ENCODE peak calls at places on chromosomes 2 and 18, in eight cellular contexts. D is right cardiac atrium; H is gastrocnemius medialis; J is CD4-positive, alpha-beta T cell; R is GM23338; X is AG04450; S is A549; A is RWPE1. I is an unnamed sample.

GRCh38 chr18:79507076-79507545 is 111.4 kb downstream of the NFATC1 start:
- DNase-seq in D (peak), H (peak), J (peak), R (no peak), X (no peak), S (no peak), A (no peak), I (peak)

GRCh38 chr2:234711308-234711707 is 214.4 kb upstream of the ARL4C start:
- DNase-seq in D (no peak), H (no peak), J (no peak), R (no peak), X (no peak), S (no peak), A (no peak), I (no peak)

GRCh38 chr2:152585830-152586484 is 131.3 kb downstream of the PRPF40A start:
- DNase-seq in D (no peak), H (peak), J (no peak), R (no peak), X (peak), S (peak), A (no peak), I (no peak)

GRCh38 chr18:72866572-72866900 is 1.3 kb downstream of the NETO1 start:
- DNase-seq in D (peak), H (no peak), J (no peak), R (no peak), X (no peak), S (no peak), A (no peak), I (no peak)

GRCh38 chr2:158191076-158191566 is 89.4 kb downstream of the UPP2 start:
- DNase-seq in D (no peak), H (no peak), J (peak), R (peak), X (no peak), S (no peak), A (no peak), I (no peak)

GRCh38 chr2:149330127-149331022 is at the start of gene LYPD6:
- DNase-seq in D (peak), H (peak), J (no peak), R (peak), X (no peak), S (peak), A (peak), I (peak)

GRCh38 chr2:132936261-132936660 is 266.3 kb upstream of the LYPD1 start:
- DNase-seq in D (no peak), H (no peak), J (no peak), R (no peak), X (no peak), S (no peak), A (no peak), I (no peak)

GRCh38 chr18:76445275-76445674 is 49.8 kb downstream of the ZNF516 start:
- DNase-seq in D (no peak), H (no peak), J (no peak), R (no peak), X (no peak), S (no peak), A (peak), I (no peak)

GRCh38 chr2:77397763-77398162 is 124.4 kb downstream of the LRRTM4 start:
- DNase-seq in D (no peak), H (no peak), J (no peak), R (no peak), X (no peak), S (no peak), A (peak), I (no peak)

GRCh38 chr2:17475285-17475684 is 43.0 kb downstream of the RAD51AP2 start:
- DNase-seq in D (no peak), H (no peak), J (no peak), R (no peak), X (no peak), S (no peak), A (no peak), I (no peak)

GRCh38 chr18:40565805-40566509 is 1389.1 kb upstream of the PIK3C3 start:
- DNase-seq in D (no peak), H (no peak), J (no peak), R (no peak), X (no peak), S (no peak), A (no peak), I (no peak)

GRCh38 chr2:232447638-232448472 is 8.1 kb upstream of the ALPI start:
- DNase-seq in D (no peak), H (no peak), J (no peak), R (no peak), X (no peak), S (no peak), A (no peak), I (no peak)

GRCh38 chr2:178304262-178304661 is 110.0 kb downstream of the OSBPL6 start:
- DNase-seq in D (no peak), H (no peak), J (no peak), R (no peak), X (no peak), S (no peak), A (no peak), I (no peak)

GRCh38 chr2:3110555-3110954 is 267.1 kb downstream of the EIPR1 start:
- DNase-seq in D (no peak), H (no peak), J (no peak), R (no peak), X (no peak), S (no peak), A (no peak), I (no peak)

GRCh38 chr18:11861583-11862288 is 10.5 kb downstream of the CHMP1B start:
- DNase-seq in D (no peak), H (no peak), J (no peak), R (no peak), X (no peak), S (no peak), A (no peak), I (no peak)

GRCh38 chr2:192687000-192687399 is 492.3 kb upstream of the TMEFF2 start:
- DNase-seq in D (no peak), H (no peak), J (no peak), R (no peak), X (no peak), S (no peak), A (no peak), I (no peak)

GRCh38 chr2:222922019-222922800 is 61.4 kb downstream of the ACSL3 start:
- DNase-seq in D (no peak), H (no peak), J (no peak), R (no peak), X (no peak), S (no peak), A (no peak), I (no peak)

GRCh38 chr18:3283908-3284307 is 22.0 kb downstream of the MYL12B start:
- DNase-seq in D (no peak), H (no peak), J (no peak), R (no peak), X (no peak), S (no peak), A (no peak), I (no peak)

GRCh38 chr18:33937270-33937816 is 287.4 kb downstream of the NOL4 start:
- DNase-seq in D (no peak), H (no peak), J (no peak), R (no peak), X (no peak), S (no peak), A (no peak), I (no peak)

GRCh38 chr2:152613235-152613634 is 104.0 kb downstream of the PRPF40A start:
- DNase-seq in D (no peak), H (no peak), J (no peak), R (no peak), X (no peak), S (no peak), A (no peak), I (no peak)

GRCh38 chr2:241001413-241002274 is 3.2 kb downstream of the SNED1 start:
- DNase-seq in D (no peak), H (peak), J (no peak), R (no peak), X (no peak), S (no peak), A (no peak), I (peak)

GRCh38 chr2:74516070-74516633 is 1.9 kb downstream of the TLX2 start:
- DNase-seq in D (peak), H (peak), J (peak), R (peak), X (no peak), S (no peak), A (peak), I (peak)

GRCh38 chr2:118197011-118197695 is 108.9 kb downstream of the INSIG2 start:
- DNase-seq in D (no peak), H (no peak), J (no peak), R (peak), X (no peak), S (peak), A (peak), I (no peak)

GRCh38 chr18:32049393-32050161 is 31.0 kb downstream of the RNF125 start:
- DNase-seq in D (peak), H (peak), J (peak), R (no peak), X (no peak), S (peak), A (no peak), I (no peak)

GRCh38 chr2:190829642-190830041 is 51.0 kb upstream of the GLS start:
- DNase-seq in D (no peak), H (no peak), J (no peak), R (no peak), X (no peak), S (no peak), A (no peak), I (no peak)

GRCh38 chr2:12928197-12928596 is 211.5 kb downstream of the TRIB2 start:
- DNase-seq in D (no peak), H (no peak), J (no peak), R (no peak), X (peak), S (no peak), A (peak), I (no peak)
- H3K27ac ChIP-seq in D (no peak), H (peak), J (no peak), R (no peak), X (no peak), S (no peak), A (no peak), I (peak)

DNA sequence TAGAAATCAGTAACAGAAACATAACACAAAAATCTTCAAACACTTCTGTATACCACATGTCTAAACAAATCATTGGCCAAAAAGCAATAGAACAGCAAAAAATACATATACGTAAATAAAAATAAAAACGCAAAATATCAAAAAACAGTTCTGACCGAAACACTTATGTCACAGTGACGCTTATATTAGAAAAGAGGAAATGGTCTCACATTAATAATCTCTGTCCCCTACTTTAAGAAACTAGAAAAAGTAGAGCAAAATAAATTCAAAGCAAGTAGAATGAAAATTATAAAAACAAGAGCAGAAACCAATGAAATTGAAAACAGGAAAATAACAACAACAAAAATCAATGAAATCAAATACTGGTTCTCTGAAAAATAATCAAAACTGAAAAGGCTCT is 41.9 kb downstream of the TMEM131 start:
- DNase-seq in D (no peak), H (no peak), J (no peak), R (no peak), X (no peak), S (no peak), A (no peak), I (no peak)
- H3K27ac ChIP-seq in D (no peak), H (no peak), J (no peak), R (no peak), X (no peak), S (no peak), A (no peak), I (no peak)

GRCh38 chr2:188659656-188660406 is 314.3 kb upstream of the COL3A1 start:
- DNase-seq in D (no peak), H (no peak), J (no peak), R (no peak), X (no peak), S (peak), A (peak), I (no peak)
- H3K27ac ChIP-seq in D (no peak), H (no peak), J (no peak), R (no peak), X (no peak), S (no peak), A (no peak), I (no peak)

GRCh38 chr2:9003366-9003615 is 193 bp downstream of the MBOAT2 start:
- DNase-seq in D (no peak), H (no peak), J (no peak), R (no peak), X (no peak), S (no peak), A (no peak), I (no peak)

GRCh38 chr2:9002313-9002636 is 1.2 kb downstream of the MBOAT2 start:
- DNase-seq in D (no peak), H (no peak), J (no peak), R (no peak), X (no peak), S (no peak), A (no peak), I (no peak)

GRCh38 chr2:9001778-9002177 is 1.7 kb downstream of the MBOAT2 start:
- DNase-seq in D (no peak), H (no peak), J (no peak), R (no peak), X (no peak), S (no peak), A (no peak), I (no peak)

GRCh38 chr2:9003616-9004337 is at the start of gene MBOAT2:
- DNase-seq in D (peak), H (peak), J (peak), R (peak), X (peak), S (peak), A (peak), I (peak)

DNA sequence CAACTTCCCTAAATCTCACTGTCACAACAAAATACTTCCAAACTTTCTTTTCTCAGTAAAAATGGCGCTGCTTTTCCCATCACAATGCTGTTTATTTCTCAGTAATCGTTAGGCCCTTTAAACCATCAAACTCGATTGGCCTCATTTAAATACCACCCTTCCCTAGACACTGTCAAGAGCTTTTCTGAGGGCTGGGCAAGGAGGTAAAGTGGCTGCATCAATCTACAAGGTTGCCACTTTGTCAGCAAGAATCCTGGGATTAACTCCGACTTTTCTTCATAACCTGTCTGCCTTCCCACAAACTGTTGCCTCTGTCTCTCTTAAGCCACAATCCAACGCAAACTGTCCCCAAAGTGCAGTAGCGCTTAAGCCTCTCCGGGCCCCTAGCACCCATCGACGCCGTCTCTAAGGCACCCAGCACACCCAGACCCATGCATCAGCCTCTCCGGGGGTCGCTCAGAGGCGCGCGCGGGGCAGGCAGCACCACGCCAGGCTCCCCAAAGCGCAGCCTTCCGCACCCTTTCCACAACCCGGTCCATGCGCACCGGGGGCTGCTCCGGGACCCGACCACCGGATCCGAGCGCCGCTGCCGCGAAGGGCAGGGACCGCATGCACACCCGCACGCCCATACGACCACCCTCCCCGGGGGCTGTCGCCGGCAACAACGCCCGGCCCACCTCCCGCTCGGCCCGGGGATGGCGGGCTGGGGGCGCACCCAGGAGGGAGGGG is 683 bp downstream of the MBOAT2 start:
- DNase-seq in D (peak), H (no peak), J (no peak), R (peak), X (no peak), S (peak), A (peak), I (no peak)
- H3K27ac ChIP-seq in D (no peak), H (no peak), J (no peak), R (no peak), X (no peak), S (peak), A (peak), I (peak)

DNA sequence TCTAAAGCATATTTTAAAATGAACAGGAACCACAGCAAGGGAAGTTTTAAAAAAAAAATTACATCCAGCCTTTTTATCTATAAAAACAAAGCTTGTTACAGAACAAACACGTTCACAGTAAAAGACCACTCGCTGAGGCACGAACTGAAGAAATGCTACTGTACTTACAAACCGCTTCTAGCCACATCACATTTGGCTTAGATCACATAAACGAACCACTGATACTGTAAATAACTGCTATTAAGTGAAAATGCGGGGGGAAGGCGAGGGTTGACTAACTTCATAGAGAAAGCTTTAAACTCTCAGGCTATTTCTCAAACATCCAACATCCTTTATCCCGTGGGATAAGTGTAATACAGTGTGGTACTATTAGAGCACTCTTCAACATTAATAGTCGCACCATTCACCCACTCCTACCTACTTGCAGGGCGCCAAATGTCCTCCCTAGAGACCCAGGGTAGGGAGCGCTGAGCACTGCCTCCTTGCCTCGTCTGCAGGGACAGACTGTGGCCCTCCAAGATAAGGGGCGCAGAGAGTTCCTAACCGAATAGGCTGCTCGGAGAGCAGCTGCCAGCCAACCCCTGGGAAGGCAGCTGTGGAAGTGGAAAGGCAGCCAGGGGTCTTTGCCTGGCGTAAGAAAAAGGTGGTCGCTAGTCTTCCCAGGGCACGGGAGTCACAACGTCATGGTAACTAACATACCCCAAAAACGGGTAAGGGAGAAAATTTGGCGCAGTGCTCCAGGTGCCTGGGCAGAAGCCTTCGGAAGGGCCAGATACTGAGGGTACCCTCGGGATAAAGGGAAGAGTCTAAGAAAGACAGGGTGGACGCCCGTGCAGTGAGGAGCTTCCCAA is 841 bp downstream of the GPR155 start:
- DNase-seq in D (peak), H (peak), J (peak), R (peak), X (peak), S (no peak), A (no peak), I (no peak)
- H3K27ac ChIP-seq in D (peak), H (peak), J (peak), R (no peak), X (peak), S (peak), A (peak), I (no peak)

GRCh38 chr2:45834372-45834771 is 182.9 kb downstream of the PRKCE start:
- DNase-seq in D (no peak), H (no peak), J (no peak), R (no peak), X (no peak), S (no peak), A (no peak), I (no peak)
- H3K27ac ChIP-seq in D (no peak), H (no peak), J (no peak), R (no peak), X (no peak), S (no peak), A (no peak), I (no peak)

DNA sequence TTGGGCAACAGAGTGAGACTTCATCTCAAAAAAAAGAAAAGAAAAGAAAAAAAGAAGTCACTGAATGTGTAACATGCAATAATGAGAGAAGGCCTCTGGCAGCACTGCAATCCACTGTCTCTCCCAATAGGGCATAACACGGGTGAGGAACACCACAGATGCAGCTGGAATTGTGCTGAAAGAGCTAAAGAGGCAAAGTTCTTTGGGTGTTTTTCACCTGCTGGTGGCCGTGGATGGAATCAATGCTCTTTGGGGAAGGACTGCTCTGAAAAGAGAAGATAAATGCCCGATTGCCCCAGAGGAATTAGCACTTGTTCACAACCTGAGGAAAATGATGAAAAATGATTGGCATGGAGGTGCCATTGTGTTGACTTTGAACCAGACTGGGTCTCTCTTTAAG is 31.0 kb upstream of the CYBRD1 start:
- DNase-seq in D (no peak), H (no peak), J (no peak), R (no peak), X (no peak), S (no peak), A (no peak), I (no peak)
- H3K27ac ChIP-seq in D (no peak), H (no peak), J (no peak), R (no peak), X (no peak), S (no peak), A (no peak), I (no peak)

GRCh38 chr18:5746844-5747243 is 148.5 kb downstream of the TMEM200C start:
- DNase-seq in D (no peak), H (no peak), J (no peak), R (no peak), X (no peak), S (no peak), A (no peak), I (no peak)
- H3K27ac ChIP-seq in D (no peak), H (no peak), J (no peak), R (no peak), X (no peak), S (no peak), A (no peak), I (no peak)

GRCh38 chr18:48539406-48540328 is 836 bp downstream of the CTIF start:
- DNase-seq in D (peak), H (peak), J (no peak), R (peak), X (no peak), S (peak), A (peak), I (no peak)

GRCh38 chr18:48541747-48542108 is 2.9 kb downstream of the CTIF start:
- DNase-seq in D (no peak), H (no peak), J (no peak), R (no peak), X (no peak), S (no peak), A (no peak), I (no peak)

GRCh38 chr18:48542513-48543181 is 3.8 kb downstream of the CTIF start:
- DNase-seq in D (no peak), H (no peak), J (no peak), R (peak), X (no peak), S (no peak), A (no peak), I (no peak)

GRCh38 chr18:48540329-48541025 is 1.6 kb downstream of the CTIF start:
- DNase-seq in D (peak), H (peak), J (peak), R (peak), X (no peak), S (peak), A (peak), I (peak)

GRCh38 chr18:48541026-48541746 is 2.4 kb downstream of the CTIF start:
- DNase-seq in D (peak), H (peak), J (no peak), R (peak), X (no peak), S (peak), A (peak), I (no peak)
- H3K27ac ChIP-seq in D (peak), H (peak), J (no peak), R (no peak), X (peak), S (peak), A (peak), I (peak)

I was measured in RWPE2.